ENCODE peak calls at places on chromosome 19, in four cellular contexts. U is left ventricle myocardium inferior, M is fibroblast of lung, S is lower lobe of right lung. G is an unnamed sample. For H3K9me3 and H3K36me3, the result is how much of the 10 kb centered on the place peaks cover.

GRCh38 chr19:8473652-8474476 is 28.6 kb downstream of the PRAM1 start:
- DNase-seq in U (no peak), M (no peak), S (no peak), G (no peak)

GRCh38 chr19:1837625-1838105 is 10.6 kb downstream of the REXO1 start:
- DNase-seq in U (peak), M (no peak), S (no peak), G (peak)

GRCh38 chr19:38837656-38838121 is 6.1 kb upstream of the ECH1 start:
- DNase-seq in U (no peak), M (no peak), S (no peak), G (no peak)

GRCh38 chr19:57850553-57851017 is 926 bp downstream of the ZNF587 start:
- DNase-seq in U (no peak), M (peak), S (no peak), G (peak)

GRCh38 chr19:33039108-33039599 is 25.5 kb downstream of the RHPN2 start:
- DNase-seq in U (no peak), M (no peak), S (no peak), G (no peak)

GRCh38 chr19:47445937-47446402 is 25.7 kb downstream of the SLC8A2 start:
- DNase-seq in U (no peak), M (no peak), S (peak), G (peak)

GRCh38 chr19:29467824-29468401 is 57.9 kb upstream of the VSTM2B start:
- DNase-seq in U (no peak), M (no peak), S (no peak), G (no peak)

GRCh38 chr19:15331419-15332310 is 674 bp downstream of the BRD4 start:
- DNase-seq in U (peak), M (peak), S (peak), G (peak)

GRCh38 chr19:1671716-1672037 is 19.3 kb upstream of the TCF3 start:
- DNase-seq in U (no peak), M (no peak), S (no peak), G (no peak)

GRCh38 chr19:54297759-54298305 is 15.1 kb downstream of the LILRA5 start:
- DNase-seq in U (no peak), M (no peak), S (no peak), G (no peak)

GRCh38 chr19:47391510-47392223 is 27.7 kb downstream of the MEIS3 start:
- DNase-seq in U (peak), M (peak), S (peak), G (peak)

GRCh38 chr19:38006361-38007045 is 99.5 kb downstream of the SIPA1L3 start:
- DNase-seq in U (no peak), M (no peak), S (no peak), G (no peak)

GRCh38 chr19:39112338-39112890 is 13.2 kb upstream of the PAK4 start:
- DNase-seq in U (no peak), M (no peak), S (peak), G (no peak)

GRCh38 chr19:46984077-46985010 is 35.3 kb upstream of the NPAS1 start:
- DNase-seq in U (peak), M (peak), S (no peak), G (no peak)

GRCh38 chr19:40744554-40745401 is 5.5 kb downstream of the ACTMAP start:
- DNase-seq in U (no peak), M (no peak), S (peak), G (no peak)

GRCh38 chr19:39087907-39088686 is 3.9 kb downstream of the ACP7 start:
- DNase-seq in U (no peak), M (no peak), S (no peak), G (no peak)

GRCh38 chr19:591099-591958 is 1.6 kb downstream of the HCN2 start:
- DNase-seq in U (no peak), M (no peak), S (no peak), G (no peak)

GRCh38 chr19:17244618-17245534 is 843 bp downstream of the NR2F6 start:
- DNase-seq in U (peak), M (no peak), S (peak), G (peak)

GRCh38 chr19:38319421-38320258 is at the start of gene KCNK6:
- DNase-seq in U (peak), M (peak), S (peak), G (peak)

GRCh38 chr19:35330475-35330874 is 1.5 kb downstream of the CD22 start:
- DNase-seq in U (no peak), M (no peak), S (no peak), G (no peak)

GRCh38 chr19:8973501-8974091 is 36.6 kb downstream of the MUC16 start:
- DNase-seq in U (no peak), M (no peak), S (no peak), G (no peak)

GRCh38 chr19:46125447-46125846 is 959 bp upstream of the IGFL3 start:
- DNase-seq in U (no peak), M (no peak), S (no peak), G (no peak)

GRCh38 chr19:38729653-38730469 is 14.4 kb downstream of the CAPN12 start:
- DNase-seq in U (peak), M (peak), S (peak), G (peak)

GRCh38 chr19:44848036-44848804 is 2.1 kb downstream of the NECTIN2 start:
- DNase-seq in U (no peak), M (peak), S (peak), G (peak)

DNA sequence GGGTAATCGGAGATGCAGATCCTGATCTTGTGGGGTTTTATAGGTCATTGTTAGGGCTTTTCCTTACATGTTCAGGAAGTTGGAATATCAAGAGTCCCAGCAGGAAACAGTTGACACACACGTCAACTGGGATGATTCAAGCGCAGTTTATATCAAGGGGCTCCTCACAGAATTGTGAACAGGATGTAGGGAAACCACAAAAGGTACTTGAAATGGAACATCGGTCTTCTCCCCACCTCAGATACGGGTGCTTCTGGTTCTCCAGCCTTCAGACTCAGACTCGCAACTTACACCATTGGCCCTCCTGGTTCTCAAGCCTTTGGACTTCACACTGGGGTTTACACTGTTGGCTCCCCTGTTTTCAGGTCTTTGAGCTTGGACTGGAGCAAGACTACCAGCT is 19.5 kb downstream of the ZNF557 start:
- DNase-seq in U (no peak), M (no peak), S (no peak), G (no peak)
- H3K9me3 ChIP-seq in U (half or more), M (under half), S (half or more), G (under half)

GRCh38 chr19:43749152-43749551 is 5.6 kb downstream of the SMG9 start:
- DNase-seq in U (no peak), M (no peak), S (no peak), G (no peak)
- H3K36me3 ChIP-seq in U (half or more), M (under half), S (half or more), G (under half)

DNA sequence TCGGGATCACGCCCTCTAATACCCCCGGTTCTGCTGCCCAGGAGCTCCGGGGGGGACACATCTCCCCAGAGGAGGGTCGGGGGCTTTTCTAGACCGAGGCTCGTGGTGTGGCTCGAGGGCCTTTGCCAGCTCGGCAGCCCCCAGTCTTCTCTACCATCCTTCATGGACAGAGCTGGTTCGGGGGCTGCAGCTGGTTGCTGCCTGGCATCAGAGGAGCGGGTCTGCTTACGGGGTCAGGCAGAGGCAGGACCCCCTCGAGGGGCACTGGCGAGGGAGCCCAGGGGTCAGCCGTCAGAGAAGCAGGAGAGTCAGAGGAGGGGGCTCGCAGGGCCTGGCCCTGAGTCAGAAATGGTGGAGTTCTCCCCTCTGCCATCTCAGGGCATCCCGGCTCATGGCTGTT is 123.5 kb downstream of the KDM4B start:
- DNase-seq in U (no peak), M (no peak), S (no peak), G (no peak)
- H3K9me3 ChIP-seq in U (under half), M (under half), S (under half), G (under half)

GRCh38 chr19:42301646-42302204 is at the start of gene PRR19:
- DNase-seq in U (no peak), M (no peak), S (no peak), G (peak)
- H3K36me3 ChIP-seq in U (under half), M (under half), S (under half), G (under half)

GRCh38 chr19:12202250-12202649 is 39.4 kb downstream of the ZNF136 start:
- DNase-seq in U (peak), M (no peak), S (peak), G (peak)
- H3K9me3 ChIP-seq in U (under half), M (under half), S (under half), G (under half)

DNA sequence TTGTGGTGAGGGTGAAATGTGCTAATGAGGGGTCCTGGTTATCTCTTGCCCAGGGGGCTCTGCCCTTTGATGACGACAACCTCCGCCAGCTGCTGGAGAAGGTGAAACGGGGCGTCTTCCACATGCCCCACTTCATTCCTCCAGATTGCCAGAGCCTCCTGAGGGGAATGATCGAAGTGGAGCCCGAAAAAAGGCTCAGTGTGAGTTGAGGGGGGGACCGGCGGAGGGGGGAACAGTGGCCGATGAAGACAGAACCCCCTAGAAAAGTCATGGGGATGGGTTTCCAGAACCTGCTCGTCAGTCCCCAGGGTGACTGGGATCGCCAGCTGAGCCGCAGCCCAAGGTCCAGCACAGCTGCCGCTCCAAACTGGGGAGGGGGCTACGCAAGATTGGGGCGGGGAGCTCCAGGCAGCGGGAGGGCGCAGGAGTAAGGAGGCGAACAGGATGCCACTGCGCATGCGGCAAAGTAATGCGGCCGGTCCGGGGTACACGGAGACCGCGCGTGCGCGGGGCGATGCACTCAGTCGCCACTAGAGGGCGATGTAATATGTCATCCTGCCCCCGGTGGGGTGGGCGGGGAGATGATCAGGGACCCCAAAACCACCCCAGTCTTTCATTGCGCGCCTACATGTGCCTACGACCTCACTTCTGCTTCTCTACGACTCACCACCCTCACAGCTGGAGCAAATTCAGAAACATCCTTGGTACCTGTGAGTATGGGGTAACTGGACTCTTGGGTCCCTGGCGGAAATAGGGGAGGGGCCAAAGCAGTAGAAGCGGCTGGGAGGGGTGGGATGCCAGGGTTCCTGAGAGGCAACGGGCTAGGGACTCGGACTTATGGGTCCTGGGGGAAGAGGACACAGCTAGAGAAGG is 17.9 kb downstream of the BRSK1 start:
- DNase-seq in U (peak), M (peak), S (peak), G (peak)
- H3K36me3 ChIP-seq in U (under half), M (under half), S (under half), G (under half)

GRCh38 chr19:56810260-56810659 is 30.3 kb downstream of the PEG3 start:
- DNase-seq in U (no peak), M (no peak), S (no peak), G (no peak)

GRCh38 chr19:56808717-56809392 is 31.7 kb downstream of the PEG3 start:
- DNase-seq in U (no peak), M (no peak), S (no peak), G (no peak)

GRCh38 chr19:56814656-56815055 is 25.9 kb downstream of the PEG3 start:
- DNase-seq in U (no peak), M (no peak), S (no peak), G (no peak)

GRCh38 chr19:56811480-56811879 is 29.0 kb downstream of the PEG3 start:
- DNase-seq in U (no peak), M (no peak), S (no peak), G (no peak)

GRCh38 chr19:56813531-56813930 is 27.0 kb downstream of the PEG3 start:
- DNase-seq in U (no peak), M (no peak), S (no peak), G (no peak)
- H3K9me3 ChIP-seq in U (under half), M (under half), S (under half), G (under half)

DNA sequence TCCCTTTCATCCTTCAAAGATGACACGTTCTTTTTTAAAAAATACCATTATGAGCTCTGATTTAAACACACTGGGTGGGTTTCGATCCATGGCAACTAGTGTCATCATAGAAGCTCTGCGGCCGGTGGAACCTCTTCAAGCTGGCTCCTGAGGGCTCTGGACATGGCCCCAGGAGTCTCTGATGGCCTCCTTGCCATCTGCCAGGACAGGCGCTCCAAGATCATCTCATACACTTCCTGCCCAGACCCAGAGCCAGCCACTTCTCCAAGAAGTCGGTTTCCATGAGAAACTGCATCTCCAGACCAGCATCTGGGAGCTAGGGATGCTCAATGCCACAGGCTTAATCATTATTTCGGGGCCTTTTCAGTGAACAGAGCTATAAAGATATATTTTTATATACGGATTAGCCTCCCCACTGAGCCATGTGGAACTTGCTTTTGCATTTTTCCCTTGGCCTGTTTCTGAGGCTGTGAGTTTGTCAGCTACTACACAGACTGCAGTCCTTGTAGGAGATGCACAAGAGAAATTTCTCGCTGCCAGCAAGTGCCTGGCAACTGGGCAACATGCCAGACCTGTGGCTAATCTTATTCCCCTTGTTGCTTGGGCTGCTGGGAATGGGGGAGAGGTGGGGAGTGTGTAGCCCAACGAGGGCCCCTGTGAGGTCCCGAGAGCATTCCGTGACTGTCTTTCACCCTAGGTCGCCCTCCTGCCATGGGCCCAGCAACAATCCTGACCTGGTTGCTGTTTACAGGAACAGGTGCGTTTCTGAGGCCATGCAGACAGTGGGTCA is 15.9 kb downstream of the SUGP1 start:
- DNase-seq in U (peak), M (no peak), S (no peak), G (no peak)
- H3K36me3 ChIP-seq in U (half or more), M (under half), S (half or more), G (under half)

DNA sequence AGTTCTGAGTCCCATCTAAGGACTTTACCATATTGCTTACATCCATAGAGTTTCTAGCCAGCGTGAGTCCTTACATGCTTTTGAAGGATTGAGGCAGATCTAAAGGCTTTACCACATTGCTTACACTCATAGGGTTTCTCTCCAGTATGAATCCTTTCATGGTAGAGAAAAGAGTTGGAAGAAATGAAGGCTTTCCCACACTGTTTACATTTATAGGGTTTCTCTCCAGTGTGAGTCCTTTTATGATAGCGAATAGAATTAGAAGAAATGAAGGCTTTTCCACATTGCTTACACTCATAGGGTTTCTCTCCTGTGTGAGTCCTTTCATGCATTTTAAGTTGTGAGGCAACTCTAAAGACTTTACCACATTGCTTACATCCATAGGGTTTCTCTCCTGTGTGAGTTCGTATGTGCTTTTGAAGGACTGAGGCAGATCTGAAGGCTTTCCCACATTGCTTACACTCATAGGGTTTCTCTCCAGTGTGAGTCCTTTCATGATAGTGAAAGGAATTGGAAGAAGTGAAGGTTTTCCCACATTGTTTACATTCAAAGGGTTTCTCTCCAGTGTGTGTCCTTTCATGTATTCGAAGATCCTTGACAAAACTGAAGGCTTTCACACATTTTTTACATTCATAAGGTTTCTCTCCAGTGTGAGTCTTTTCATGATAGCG is 8.4 kb upstream of the ZNF433 start:
- DNase-seq in U (no peak), M (no peak), S (no peak), G (no peak)
- H3K9me3 ChIP-seq in U (under half), M (under half), S (under half), G (under half)

G was measured in colonic mucosa.